ENCODE peak calls at places on chromosome 19, in nine cellular contexts. One of them, this sample, is unnamed.

GRCh38 chr19:34580055-34580336 is 97.0 kb downstream of the SCGB2B2 start:
- DNase-seq in A549: no peak
- DNase-seq in tibial nerve: no peak
- DNase-seq in stomach: no peak
- DNase-seq in IMR-90: no peak
- DNase-seq in Peyer's patch: no peak
- DNase-seq in spleen: no peak
- DNase-seq in K562: no peak
- DNase-seq in breast epithelium: no peak
- DNase-seq in this sample: no peak

GRCh38 chr19:56133858-56134654 is 7.0 kb upstream of the ZNF444 start:
- DNase-seq in A549: peak; percentile 32
- DNase-seq in tibial nerve: no peak
- DNase-seq in stomach: no peak
- DNase-seq in IMR-90: peak; percentile 17
- DNase-seq in Peyer's patch: peak; percentile 58
- DNase-seq in spleen: no peak
- DNase-seq in K562: no peak
- DNase-seq in breast epithelium: no peak
- DNase-seq in this sample: no peak

GRCh38 chr19:1360818-1361461 is 22.8 kb upstream of the NDUFS7 start:
- DNase-seq in A549: no peak
- DNase-seq in tibial nerve: peak; percentile 42
- DNase-seq in stomach: no peak
- DNase-seq in IMR-90: peak; percentile 79
- DNase-seq in Peyer's patch: no peak
- DNase-seq in spleen: no peak
- DNase-seq in K562: no peak
- DNase-seq in breast epithelium: peak; percentile 60
- DNase-seq in this sample: no peak

GRCh38 chr19:22620401-22620800 is 13.7 kb upstream of the ZNF492 start:
- DNase-seq in A549: no peak
- DNase-seq in tibial nerve: no peak
- DNase-seq in stomach: no peak
- DNase-seq in IMR-90: no peak
- DNase-seq in Peyer's patch: no peak
- DNase-seq in spleen: peak; percentile 38
- DNase-seq in K562: no peak
- DNase-seq in breast epithelium: no peak
- DNase-seq in this sample: no peak

GRCh38 chr19:34128558-34129250 is 43.6 kb upstream of the LSM14A start:
- DNase-seq in A549: no peak
- DNase-seq in tibial nerve: no peak
- DNase-seq in stomach: no peak
- DNase-seq in IMR-90: no peak
- DNase-seq in Peyer's patch: no peak
- DNase-seq in spleen: no peak
- DNase-seq in K562: no peak
- DNase-seq in breast epithelium: no peak
- DNase-seq in this sample: no peak

GRCh38 chr19:11699931-11700794 is 38.6 kb downstream of the ZNF823 start:
- DNase-seq in A549: peak; percentile 14
- DNase-seq in tibial nerve: peak; percentile 9
- DNase-seq in stomach: no peak
- DNase-seq in IMR-90: peak; percentile 42
- DNase-seq in Peyer's patch: no peak
- DNase-seq in spleen: no peak
- DNase-seq in K562: peak; percentile 32
- DNase-seq in breast epithelium: no peak
- DNase-seq in this sample: no peak

GRCh38 chr19:4914736-4915501 is 5.6 kb downstream of the UHRF1 start:
- DNase-seq in A549: peak; percentile 73
- DNase-seq in tibial nerve: peak; percentile 25
- DNase-seq in stomach: peak; percentile 57
- DNase-seq in IMR-90: peak; percentile 69
- DNase-seq in Peyer's patch: peak; percentile 72
- DNase-seq in spleen: peak; percentile 88
- DNase-seq in K562: peak; percentile 69
- DNase-seq in breast epithelium: peak; percentile 59
- DNase-seq in this sample: peak; percentile 19

GRCh38 chr19:35144600-35145436 is 1.8 kb downstream of the FXYD7 start:
- DNase-seq in A549: peak; percentile 92
- DNase-seq in tibial nerve: no peak
- DNase-seq in stomach: peak; percentile 76
- DNase-seq in IMR-90: no peak
- DNase-seq in Peyer's patch: peak; percentile 28
- DNase-seq in spleen: no peak
- DNase-seq in K562: peak; percentile 89
- DNase-seq in breast epithelium: no peak
- DNase-seq in this sample: no peak

GRCh38 chr19:1266116-1266817 is 2.9 kb upstream of the CIRBP start:
- DNase-seq in A549: peak; percentile 87
- DNase-seq in tibial nerve: no peak
- DNase-seq in stomach: peak; percentile 89
- DNase-seq in IMR-90: peak; percentile 78
- DNase-seq in Peyer's patch: peak; percentile 93
- DNase-seq in spleen: peak; percentile 98
- DNase-seq in K562: peak; percentile 87
- DNase-seq in breast epithelium: no peak
- DNase-seq in this sample: peak; percentile 52

GRCh38 chr19:12727745-12728433 is 4.2 kb upstream of the TNPO2 start:
- DNase-seq in A549: no peak
- DNase-seq in tibial nerve: no peak
- DNase-seq in stomach: no peak
- DNase-seq in IMR-90: no peak
- DNase-seq in Peyer's patch: no peak
- DNase-seq in spleen: no peak
- DNase-seq in K562: no peak
- DNase-seq in breast epithelium: no peak
- DNase-seq in this sample: no peak

GRCh38 chr19:40806385-40807146 is 7.6 kb downstream of the EGLN2 start:
- DNase-seq in A549: peak; percentile 90
- DNase-seq in tibial nerve: peak; percentile 84
- DNase-seq in stomach: peak; percentile 62
- DNase-seq in IMR-90: peak; percentile 95
- DNase-seq in Peyer's patch: peak; percentile 81
- DNase-seq in spleen: peak; percentile 93
- DNase-seq in K562: peak; percentile 75
- DNase-seq in breast epithelium: peak; percentile 61
- DNase-seq in this sample: peak; percentile 38
- H3K4me1 ChIP-seq in A549: peaks cover 45% of the 10 kb centered on the region
- H3K4me1 ChIP-seq in tibial nerve: no peaks in the 10 kb centered on the region
- H3K4me1 ChIP-seq in stomach: peaks cover 73% of the 10 kb centered on the region
- H3K4me1 ChIP-seq in IMR-90: peaks cover 28% of the 10 kb centered on the region
- H3K4me1 ChIP-seq in Peyer's patch: peaks cover 53% of the 10 kb centered on the region
- H3K4me1 ChIP-seq in spleen: peaks cover 78% of the 10 kb centered on the region
- H3K4me1 ChIP-seq in K562: peaks cover 81% of the 10 kb centered on the region
- H3K4me1 ChIP-seq in breast epithelium: peaks cover 55% of the 10 kb centered on the region
- H3K4me1 ChIP-seq in this sample: peaks cover 97% of the 10 kb centered on the region

GRCh38 chr19:45362291-45362690 is 8.1 kb downstream of the ERCC2 start:
- DNase-seq in A549: no peak
- DNase-seq in tibial nerve: no peak
- DNase-seq in stomach: no peak
- DNase-seq in IMR-90: no peak
- DNase-seq in Peyer's patch: no peak
- DNase-seq in spleen: no peak
- DNase-seq in K562: no peak
- DNase-seq in breast epithelium: no peak
- DNase-seq in this sample: no peak
- TF ChIP-seq POLR2A in A549: no peak
- TF ChIP-seq POLR2A in tibial nerve: no peak
- TF ChIP-seq POLR2A in stomach: no peak
- TF ChIP-seq POLR2A in IMR-90: no peak
- TF ChIP-seq POLR2A in Peyer's patch: no peak
- TF ChIP-seq POLR2A in spleen: no peak
- TF ChIP-seq POLR2A in K562: no peak
- TF ChIP-seq POLR2A in breast epithelium: no peak
- TF ChIP-seq POLR2A in this sample: no peak

GRCh38 chr19:45451850-45452387 is 15.9 kb upstream of the FOSB start:
- DNase-seq in A549: no peak
- DNase-seq in tibial nerve: no peak
- DNase-seq in stomach: no peak
- DNase-seq in IMR-90: no peak
- DNase-seq in Peyer's patch: no peak
- DNase-seq in spleen: no peak
- DNase-seq in K562: no peak
- DNase-seq in breast epithelium: no peak
- DNase-seq in this sample: no peak

GRCh38 chr19:45448425-45448756 is 19.4 kb upstream of the FOSB start:
- DNase-seq in A549: no peak
- DNase-seq in tibial nerve: no peak
- DNase-seq in stomach: no peak
- DNase-seq in IMR-90: no peak
- DNase-seq in Peyer's patch: no peak
- DNase-seq in spleen: no peak
- DNase-seq in K562: no peak
- DNase-seq in breast epithelium: no peak
- DNase-seq in this sample: no peak

GRCh38 chr19:45448887-45449299 is 18.9 kb upstream of the FOSB start:
- DNase-seq in A549: no peak
- DNase-seq in tibial nerve: no peak
- DNase-seq in stomach: no peak
- DNase-seq in IMR-90: peak; percentile 15
- DNase-seq in Peyer's patch: no peak
- DNase-seq in spleen: no peak
- DNase-seq in K562: no peak
- DNase-seq in breast epithelium: no peak
- DNase-seq in this sample: no peak

GRCh38 chr19:45450042-45450380 is 17.8 kb upstream of the FOSB start:
- DNase-seq in A549: no peak
- DNase-seq in tibial nerve: no peak
- DNase-seq in stomach: no peak
- DNase-seq in IMR-90: no peak
- DNase-seq in Peyer's patch: no peak
- DNase-seq in spleen: no peak
- DNase-seq in K562: peak; percentile 28
- DNase-seq in breast epithelium: no peak
- DNase-seq in this sample: no peak

DNA sequence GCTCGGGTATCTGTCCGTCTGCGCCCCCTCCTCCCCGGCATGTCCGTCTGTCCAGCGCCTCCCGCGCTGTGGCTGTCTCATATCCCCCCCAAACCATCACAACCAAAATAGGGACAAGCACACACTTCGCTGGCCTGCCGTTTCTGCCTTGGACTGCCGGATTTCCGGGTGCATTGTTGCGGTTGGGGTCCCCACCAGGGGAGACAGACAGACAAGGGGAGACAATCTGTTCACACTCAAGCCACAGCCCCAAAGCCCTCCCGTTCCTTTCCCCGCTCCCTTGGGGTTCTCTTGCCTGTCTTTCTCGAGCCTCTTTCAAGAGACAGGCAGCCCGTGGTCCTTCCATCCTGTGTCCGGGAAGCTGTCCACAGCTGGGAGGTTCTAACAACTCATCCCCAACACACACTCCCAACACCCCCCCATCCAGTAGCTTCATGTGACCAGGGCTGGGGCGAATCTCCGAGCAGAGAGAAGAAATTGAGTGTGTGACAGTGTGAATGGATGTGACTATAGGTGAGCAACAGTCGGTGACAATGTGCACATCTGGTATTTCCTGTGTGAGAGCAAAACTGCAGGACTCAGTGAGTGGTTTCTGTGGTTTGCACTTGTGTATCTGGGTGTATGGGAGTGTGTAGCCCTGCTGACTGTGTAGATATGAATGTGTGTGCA is 16.5 kb upstream of the FOSB start:
- DNase-seq in A549: no peak
- DNase-seq in tibial nerve: no peak
- DNase-seq in stomach: peak; percentile 33
- DNase-seq in IMR-90: peak; percentile 88
- DNase-seq in Peyer's patch: peak; percentile 51
- DNase-seq in spleen: no peak
- DNase-seq in K562: no peak
- DNase-seq in breast epithelium: peak; percentile 71
- DNase-seq in this sample: no peak
- H3K27ac ChIP-seq in A549: peak overlapping the region; percentile 77
- H3K27ac ChIP-seq in tibial nerve: peak overlapping the region; percentile 93
- H3K27ac ChIP-seq in stomach: peak overlapping the region; percentile 86
- H3K27ac ChIP-seq in IMR-90: no peak overlapping the region
- H3K27ac ChIP-seq in Peyer's patch: peak overlapping the region; percentile 91
- H3K27ac ChIP-seq in spleen: peak overlapping the region; percentile 87
- H3K27ac ChIP-seq in K562: peak overlapping the region; percentile 52
- H3K27ac ChIP-seq in breast epithelium: peak overlapping the region; percentile 100
- H3K27ac ChIP-seq in this sample: peak overlapping the region; percentile 96

GRCh38 chr19:47111682-47112165 is 1.9 kb downstream of the ZC3H4 start:
- DNase-seq in A549: no peak
- DNase-seq in tibial nerve: no peak
- DNase-seq in stomach: no peak
- DNase-seq in IMR-90: no peak
- DNase-seq in Peyer's patch: no peak
- DNase-seq in spleen: no peak
- DNase-seq in K562: no peak
- DNase-seq in breast epithelium: no peak
- DNase-seq in this sample: no peak

GRCh38 chr19:47109541-47110375 is 3.8 kb downstream of the ZC3H4 start:
- DNase-seq in A549: peak; percentile 60
- DNase-seq in tibial nerve: no peak
- DNase-seq in stomach: no peak
- DNase-seq in IMR-90: peak; percentile 49
- DNase-seq in Peyer's patch: peak; percentile 52
- DNase-seq in spleen: peak; percentile 78
- DNase-seq in K562: peak; percentile 28
- DNase-seq in breast epithelium: no peak
- DNase-seq in this sample: no peak

GRCh38 chr19:47111081-47111589 is 2.4 kb downstream of the ZC3H4 start:
- DNase-seq in A549: no peak
- DNase-seq in tibial nerve: no peak
- DNase-seq in stomach: peak; percentile 34
- DNase-seq in IMR-90: no peak
- DNase-seq in Peyer's patch: peak; percentile 50
- DNase-seq in spleen: peak; percentile 89
- DNase-seq in K562: peak; percentile 44
- DNase-seq in breast epithelium: no peak
- DNase-seq in this sample: no peak

GRCh38 chr19:47109177-47109540 is 4.4 kb downstream of the ZC3H4 start:
- DNase-seq in A549: no peak
- DNase-seq in tibial nerve: no peak
- DNase-seq in stomach: no peak
- DNase-seq in IMR-90: no peak
- DNase-seq in Peyer's patch: no peak
- DNase-seq in spleen: no peak
- DNase-seq in K562: no peak
- DNase-seq in breast epithelium: no peak
- DNase-seq in this sample: no peak

DNA sequence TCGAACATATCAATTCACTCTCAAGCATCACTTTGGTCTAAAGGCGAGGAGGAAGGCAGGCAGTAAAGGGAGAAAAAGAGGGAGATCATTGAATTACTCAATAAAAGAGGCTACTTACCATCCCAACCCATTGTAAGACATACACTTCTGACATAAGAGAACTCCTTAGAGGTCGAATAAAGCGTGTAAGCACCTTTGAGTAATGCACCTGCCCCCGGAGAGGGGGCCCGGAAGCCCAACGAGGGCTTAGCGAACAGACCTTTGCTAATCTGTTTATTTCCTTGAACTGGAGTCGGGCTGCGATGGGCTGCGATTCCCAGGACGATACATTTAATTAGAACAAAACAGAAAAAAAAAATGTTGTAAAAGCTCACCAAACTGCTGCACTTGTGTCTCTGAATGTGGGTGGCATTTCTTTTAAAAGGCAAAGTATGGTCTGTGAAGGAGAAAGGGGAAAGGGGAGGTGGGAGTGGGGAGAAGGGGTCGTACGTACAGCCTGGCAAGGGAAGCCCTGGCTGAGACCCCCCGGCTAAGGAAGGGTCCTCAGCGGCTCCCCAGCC is 3.0 kb downstream of the ZC3H4 start:
- DNase-seq in A549: no peak
- DNase-seq in tibial nerve: no peak
- DNase-seq in stomach: no peak
- DNase-seq in IMR-90: no peak
- DNase-seq in Peyer's patch: peak; percentile 52
- DNase-seq in spleen: peak; percentile 86
- DNase-seq in K562: peak; percentile 15
- DNase-seq in breast epithelium: no peak
- DNase-seq in this sample: no peak
- H3K4me1 ChIP-seq in A549: peaks cover 44% of the 10 kb centered on the region
- H3K4me1 ChIP-seq in tibial nerve: no peaks in the 10 kb centered on the region
- H3K4me1 ChIP-seq in stomach: peaks cover 52% of the 10 kb centered on the region
- H3K4me1 ChIP-seq in IMR-90: peaks cover 25% of the 10 kb centered on the region
- H3K4me1 ChIP-seq in Peyer's patch: no peaks in the 10 kb centered on the region
- H3K4me1 ChIP-seq in spleen: peaks cover 47% of the 10 kb centered on the region
- H3K4me1 ChIP-seq in K562: peaks cover 20% of the 10 kb centered on the region
- H3K4me1 ChIP-seq in breast epithelium: peaks cover 19% of the 10 kb centered on the region
- H3K4me1 ChIP-seq in this sample: peaks cover 39% of the 10 kb centered on the region

This sample was measured in esophagus squamous epithelium.